ENCODE peak calls at places on chromosome 21, in four cellular contexts. Q is PC-3, U is WERI-Rb-1, J is OCI-LY7. H is an unnamed sample.
A peak's percentile ranks its signal among the peaks of the same experiment; 100 is the strongest.

GRCh38 chr21:43343992-43344886 is 82.7 kb downstream of the SIK1 start:
- DNase-seq in U (no peak), Q (peak; percentile 48), J (no peak), H (no peak)

GRCh38 chr21:44941567-44941966 is 1.7 kb downstream of the SLX9 start:
- DNase-seq in J (no peak), Q (no peak), U (no peak), H (no peak)

GRCh38 chr21:16942703-16943102 is 570.1 kb upstream of the CXADR start:
- DNase-seq in Q (peak; percentile 6), J (no peak), U (peak; percentile 8), H (no peak)

GRCh38 chr21:45972353-45972715 is 9.2 kb upstream of the COL6A1 start:
- DNase-seq in U (peak; percentile 11), Q (no peak), J (no peak), H (no peak)

GRCh38 chr21:45892156-45892919 is 89.2 kb upstream of the COL6A1 start:
- DNase-seq in J (peak; percentile 7), U (peak; percentile 9), Q (no peak), H (no peak)

GRCh38 chr21:27220416-27220815 is 253.5 kb upstream of the ADAMTS5 start:
- DNase-seq in J (no peak), Q (no peak), U (no peak), H (no peak)

GRCh38 chr21:19853709-19854575 is 1144.3 kb upstream of the NCAM2 start:
- DNase-seq in Q (no peak), J (no peak), U (no peak), H (no peak)

GRCh38 chr21:25496825-25497482 is 110.3 kb downstream of the MRPL39 start:
- DNase-seq in U (no peak), Q (no peak), J (no peak), H (peak; percentile 52)

GRCh38 chr21:26732442-26733221 is 112.6 kb downstream of the ADAMTS1 start:
- DNase-seq in U (peak; percentile 42), J (peak; percentile 8), Q (peak; percentile 64), H (peak; percentile 18)

GRCh38 chr21:42853621-42854020 is 25.7 kb downstream of the WDR4 start:
- DNase-seq in Q (no peak), U (no peak), J (no peak), H (no peak)

GRCh38 chr21:27382404-27382803 is 415.5 kb upstream of the ADAMTS5 start:
- DNase-seq in J (no peak), U (no peak), Q (no peak), H (no peak)

GRCh38 chr21:45306832-45307571 is 19.3 kb upstream of the POFUT2 start:
- DNase-seq in U (no peak), Q (no peak), J (no peak), H (no peak)

GRCh38 chr21:42925114-42925907 is at the start of gene ERVH48-1:
- DNase-seq in J (peak; percentile 31), U (no peak), Q (no peak), H (no peak)

GRCh38 chr21:45323487-45324380 is 36.0 kb upstream of the POFUT2 start:
- DNase-seq in J (no peak), U (no peak), Q (no peak), H (no peak)

GRCh38 chr21:44702973-44703730 is 6.2 kb downstream of the KRTAP10-12 start:
- DNase-seq in Q (no peak), J (no peak), U (peak; percentile 6), H (no peak)

GRCh38 chr21:31363720-31364119 is 19.7 kb upstream of the TIAM1 start:
- DNase-seq in U (no peak), Q (no peak), J (no peak), H (no peak)

GRCh38 chr21:44568667-44569556 is 4.6 kb upstream of the KRTAP10-4 start:
- DNase-seq in U (no peak), Q (no peak), J (no peak), H (no peak)

GRCh38 chr21:43806017-43806710 is 16.8 kb downstream of the RRP1 start:
- DNase-seq in J (peak; percentile 22), Q (no peak), U (no peak), H (no peak)

GRCh38 chr21:23960769-23961168 is 1646.5 kb downstream of the MRPL39 start:
- DNase-seq in Q (peak; percentile 68), J (no peak), U (no peak), H (no peak)

GRCh38 chr21:46489162-46489663 is 30.5 kb downstream of the DIP2A start:
- DNase-seq in J (no peak), Q (no peak), U (no peak), H (no peak)

GRCh38 chr21:14673649-14674048 is 127.5 kb upstream of the SAMSN1 start:
- DNase-seq in Q (no peak), U (no peak), J (no peak), H (no peak)

GRCh38 chr21:26849428-26850115 is 4.4 kb upstream of the ADAMTS1 start:
- DNase-seq in J (peak; percentile 61), Q (peak; percentile 74), U (no peak), H (no peak)

GRCh38 chr21:44480200-44481065 is 25.1 kb downstream of the LRRC3 start:
- DNase-seq in J (no peak), U (no peak), Q (no peak), H (no peak)

GRCh38 chr21:44299458-44300261 is at the start of gene PFKL:
- DNase-seq in Q (peak; percentile 61), J (peak; percentile 81), U (peak; percentile 69), H (no peak)

GRCh38 chr21:42837421-42838211 is 41.7 kb downstream of the WDR4 start:
- DNase-seq in Q (no peak), J (no peak), U (peak; percentile 9), H (no peak)

GRCh38 chr21:25913488-25913887 is 178.7 kb downstream of the GABPA start:
- DNase-seq in J (no peak), U (no peak), Q (no peak), H (no peak)

GRCh38 chr21:35984654-35985366 is 75.5 kb downstream of the SETD4 start:
- DNase-seq in J (no peak), U (no peak), Q (peak; percentile 54), H (peak; percentile 9)

GRCh38 chr21:45080639-45081414 is 6.4 kb downstream of the ADARB1 start:
- DNase-seq in J (no peak), Q (peak; percentile 33), U (no peak), H (no peak)

GRCh38 chr21:21200103-21200938 is 202.1 kb downstream of the NCAM2 start:
- DNase-seq in U (no peak), Q (peak; percentile 85), J (no peak), H (peak; percentile 93)

DNA sequence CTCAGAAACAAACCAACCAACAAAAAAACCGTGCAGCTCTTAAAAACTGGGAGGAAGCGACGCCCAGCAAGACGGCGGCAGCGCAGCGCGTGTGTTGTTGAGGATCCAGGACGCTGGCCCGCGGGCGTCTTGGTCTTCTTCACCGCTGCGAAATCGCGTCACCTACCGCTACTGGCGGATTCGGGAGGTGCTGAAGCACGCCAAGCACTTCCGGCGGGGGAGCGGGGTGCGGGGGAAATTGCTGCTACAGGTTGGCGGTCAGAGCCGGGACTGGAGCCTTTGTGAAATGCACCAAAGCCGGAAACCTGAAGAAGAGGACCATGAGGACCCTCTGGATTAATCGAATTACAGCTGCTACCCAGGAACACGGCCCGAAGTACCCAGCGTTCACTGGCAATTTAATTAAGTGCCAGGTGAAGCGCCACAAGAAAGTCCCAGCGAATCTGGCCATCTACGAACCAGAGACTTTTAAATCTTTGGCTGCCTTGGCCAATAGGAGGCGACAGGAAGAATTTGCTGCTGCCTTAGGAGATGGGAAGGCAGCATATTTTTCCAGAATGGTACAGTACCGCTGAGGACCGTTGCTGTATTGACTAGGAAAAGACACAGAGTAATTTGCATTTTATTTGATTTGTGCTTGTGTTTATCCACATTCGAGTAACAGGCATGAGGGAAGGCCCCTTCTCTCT is 11.9 kb upstream of the RIPPLY3 start:
- DNase-seq in U (no peak), Q (no peak), J (no peak), H (no peak)
- TF ChIP-seq CTCF in U (no peak), Q (peak; percentile 21), J (peak; percentile 31), H (peak; percentile 40)

DNA sequence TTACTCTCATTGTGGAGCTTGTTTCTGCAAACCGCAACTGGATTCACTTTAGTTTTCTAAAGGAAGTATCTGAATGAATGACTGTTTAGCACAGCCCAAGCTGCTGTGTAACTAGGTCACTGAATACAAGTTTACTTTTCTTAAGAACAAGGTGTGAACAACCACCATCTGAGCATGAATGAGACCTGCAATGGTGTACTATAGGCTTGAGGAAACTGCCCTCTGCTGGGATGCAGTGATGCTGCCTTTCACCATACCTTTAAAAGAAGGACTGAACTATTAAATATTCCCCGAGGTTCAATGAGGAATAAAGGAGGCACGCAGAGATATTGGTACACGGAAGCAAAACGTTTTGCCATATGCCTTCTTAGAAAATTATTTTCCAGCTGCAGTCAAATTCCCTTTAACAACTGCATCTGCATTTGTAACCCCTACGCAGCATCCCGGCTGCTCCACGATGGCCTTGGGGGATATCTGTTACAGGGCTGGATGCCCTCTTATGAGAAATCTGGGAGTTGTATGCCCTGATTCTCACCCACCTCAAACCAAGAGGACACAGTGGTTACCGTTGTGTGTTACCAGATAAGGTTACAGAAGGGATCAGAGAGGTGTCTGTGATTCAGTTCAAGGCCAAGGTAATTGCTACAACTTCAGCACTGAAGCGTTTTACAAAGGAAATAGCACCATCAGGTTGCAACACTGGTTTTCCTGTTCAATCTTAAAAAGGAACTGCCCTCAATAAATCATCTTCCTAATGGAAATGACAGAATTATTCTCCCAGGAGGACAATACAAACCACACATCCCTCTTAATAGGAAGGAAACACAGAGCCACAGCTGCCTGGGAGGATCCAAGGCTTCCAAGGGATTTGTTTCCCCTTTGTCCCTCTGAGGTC is 470.5 kb downstream of the LTN1 start:
- DNase-seq in J (peak; percentile 39), Q (peak; percentile 54), U (no peak), H (no peak)
- H3K4me3 ChIP-seq in J (no peak overlapping the region), Q (no peak overlapping the region), U (no peak overlapping the region), H (no peak overlapping the region)

DNA sequence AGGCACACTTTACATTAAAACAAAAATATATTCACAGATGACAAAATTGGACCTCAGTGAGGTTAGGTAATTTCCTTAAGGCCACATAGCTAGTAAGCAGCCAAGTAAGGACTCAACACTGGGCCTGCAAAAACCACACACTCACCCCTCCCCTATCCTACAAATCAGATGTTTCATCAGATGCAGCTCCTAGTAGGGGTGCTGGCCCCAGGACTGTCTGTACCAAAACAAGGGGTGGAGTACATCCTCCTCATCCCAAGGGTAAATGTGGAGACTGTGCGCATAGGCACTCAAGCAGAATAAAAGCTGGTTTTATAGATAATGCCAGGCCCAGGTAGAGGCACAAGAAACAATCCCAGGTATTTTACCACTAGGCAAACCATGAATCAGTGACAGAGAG is 25.7 kb downstream of the URB1 start:
- DNase-seq in J (no peak), U (no peak), Q (no peak), H (no peak)
- H3K36me3 ChIP-seq in J (peaks cover 97% of the 10 kb centered on the region), U (peaks cover 64% of the 10 kb centered on the region), Q (peaks cover 82% of the 10 kb centered on the region), H (peaks cover 5% of the 10 kb centered on the region)

DNA sequence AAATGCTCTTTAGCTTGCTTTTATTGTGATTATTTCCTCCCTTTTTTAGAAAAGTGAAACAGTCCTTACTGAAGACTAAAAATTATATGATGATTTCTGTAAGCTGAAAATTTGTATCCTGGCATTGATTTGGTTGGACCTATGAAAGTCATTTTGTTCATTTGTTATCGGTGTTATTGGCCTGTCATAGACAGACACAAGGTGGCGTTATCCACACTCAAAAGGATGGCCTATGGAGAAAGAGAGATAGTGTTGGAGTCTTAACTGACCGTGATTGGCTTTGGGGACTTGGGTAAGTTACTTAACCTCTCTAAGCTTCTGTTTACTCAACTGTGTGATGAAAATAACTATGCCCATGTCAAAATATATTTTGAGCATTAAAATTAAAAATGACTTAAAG is 203.6 kb upstream of the CHODL start:
- DNase-seq in J (peak; percentile 20), U (peak; percentile 64), Q (peak; percentile 50), H (no peak)
- TF ChIP-seq CTCF in J (peak; percentile 80), U (peak; percentile 68), Q (peak; percentile 60), H (peak; percentile 74)

H was measured in kidney epithelial cell.